ENCODE peak calls at places on chromosome 7, in five cellular contexts. D, Z, C, U and S are unnamed samples.
A peak's percentile ranks its signal among the peaks of the same experiment; 100 is the strongest.

GRCh38 chr7:149180713-149181112 is 14.6 kb upstream of the ZNF282 start:
- DNase-seq in D (no peak), Z (no peak), C (no peak), U (no peak), S (no peak)

GRCh38 chr7:135808206-135808605 is 59.6 kb upstream of the FAM180A start:
- DNase-seq in D (no peak), Z (no peak), C (no peak), U (no peak), S (no peak)

GRCh38 chr7:108001759-108002725 is 919 bp downstream of the LAMB1 start:
- DNase-seq in D (peak; percentile 56), Z (no peak), C (peak; percentile 79), U (peak; percentile 29), S (no peak)

GRCh38 chr7:11193131-11193867 is 219.6 kb downstream of the PHF14 start:
- DNase-seq in D (peak; percentile 81), Z (no peak), C (peak; percentile 72), U (peak; percentile 9), S (no peak)

GRCh38 chr7:5594616-5595544 is 171.2 kb upstream of the TNRC18 start:
- DNase-seq in D (peak; percentile 82), Z (no peak), C (peak; percentile 66), U (peak; percentile 60), S (no peak)

GRCh38 chr7:21962677-21963076 is 17.0 kb upstream of the CDCA7L start:
- DNase-seq in D (no peak), Z (no peak), C (no peak), U (no peak), S (no peak)

GRCh38 chr7:98569606-98570337 is 47.3 kb upstream of the NPTX2 start:
- DNase-seq in D (no peak), Z (no peak), C (no peak), U (no peak), S (no peak)

GRCh38 chr7:158863611-158864506 is 7.5 kb downstream of the DYNC2I1 start:
- DNase-seq in D (peak; percentile 70), Z (peak; percentile 17), C (peak; percentile 81), U (peak; percentile 70), S (peak; percentile 71)

GRCh38 chr7:16315280-16315679 is 106.1 kb downstream of the CRPPA start:
- DNase-seq in D (no peak), Z (no peak), C (no peak), U (peak; percentile 10), S (no peak)

GRCh38 chr7:41481353-41481752 is 221.5 kb downstream of the INHBA start:
- DNase-seq in D (no peak), Z (no peak), C (peak; percentile 51), U (no peak), S (no peak)

GRCh38 chr7:94223375-94224084 is 171.2 kb upstream of the COL1A2 start:
- DNase-seq in D (peak; percentile 82), Z (no peak), C (peak; percentile 67), U (peak; percentile 67), S (no peak)

GRCh38 chr7:104017001-104017400 is 27.5 kb upstream of the RELN start:
- DNase-seq in D (no peak), Z (no peak), C (no peak), U (no peak), S (no peak)

GRCh38 chr7:43530553-43531410 is 52.1 kb upstream of the STK17A start:
- DNase-seq in D (no peak), Z (no peak), C (no peak), U (no peak), S (no peak)

GRCh38 chr7:134514663-134515062 is 12.7 kb upstream of the AKR1B10 start:
- DNase-seq in D (peak; percentile 93), Z (no peak), C (peak; percentile 84), U (peak; percentile 75), S (peak; percentile 78)

GRCh38 chr7:135195968-135196629 is 15.2 kb downstream of the WDR91 start:
- DNase-seq in D (no peak), Z (no peak), C (no peak), U (no peak), S (no peak)

GRCh38 chr7:94374231-94374630 is 20.5 kb upstream of the COL1A2 start:
- DNase-seq in D (peak; percentile 55), Z (no peak), C (peak; percentile 98), U (peak; percentile 22), S (peak; percentile 27)

GRCh38 chr7:131119381-131119780 is 208.3 kb upstream of the MKLN1 start:
- DNase-seq in D (no peak), Z (no peak), C (no peak), U (no peak), S (no peak)

GRCh38 chr7:104106106-104106505 is 101.7 kb downstream of the ORC5 start:
- DNase-seq in D (no peak), Z (no peak), C (peak; percentile 26), U (peak; percentile 3), S (no peak)

GRCh38 chr7:5479133-5479745 is 55.6 kb upstream of the TNRC18 start:
- DNase-seq in D (no peak), Z (no peak), C (no peak), U (no peak), S (no peak)

GRCh38 chr7:27808626-27809025 is 68.7 kb downstream of the TAX1BP1 start:
- DNase-seq in D (no peak), Z (no peak), C (peak; percentile 86), U (peak; percentile 20), S (no peak)

GRCh38 chr7:44391746-44392617 is 66.6 kb upstream of the CAMK2B start:
- DNase-seq in D (no peak), Z (no peak), C (no peak), U (no peak), S (no peak)

GRCh38 chr7:17307969-17308648 is 9.7 kb downstream of the AHR start:
- DNase-seq in D (peak; percentile 29), Z (no peak), C (no peak), U (no peak), S (no peak)

GRCh38 chr7:135536160-135536559 is 21.6 kb upstream of the NUP205 start:
- DNase-seq in D (no peak), Z (no peak), C (peak; percentile 71), U (peak; percentile 77), S (peak; percentile 40)

GRCh38 chr7:43825391-43825808 is 43.9 kb downstream of the MRPS24 start:
- DNase-seq in D (no peak), Z (no peak), C (no peak), U (no peak), S (no peak)

GRCh38 chr7:26293569-26294308 is 2.1 kb downstream of the SNX10 start:
- DNase-seq in D (no peak), Z (no peak), C (no peak), U (no peak), S (no peak)

GRCh38 chr7:132709971-132710567 is 133.8 kb upstream of the PLXNA4 start:
- DNase-seq in D (peak; percentile 74), Z (no peak), C (peak; percentile 68), U (peak; percentile 22), S (peak; percentile 31)

GRCh38 chr7:45455662-45456061 is 118.5 kb upstream of the ADCY1 start:
- DNase-seq in D (no peak), Z (no peak), C (no peak), U (no peak), S (no peak)

GRCh38 chr7:33964417-33965115 is 59.2 kb downstream of the BMPER start:
- DNase-seq in D (no peak), Z (no peak), C (no peak), U (no peak), S (peak; percentile 21)

GRCh38 chr7:25448301-25448700 is 220.0 kb upstream of the NPVF start:
- DNase-seq in D (no peak), Z (no peak), C (no peak), U (no peak), S (no peak)

GRCh38 chr7:103025341-103025740 is 49.3 kb downstream of the FBXL13 start:
- DNase-seq in D (no peak), Z (no peak), C (no peak), U (no peak), S (no peak)

GRCh38 chr7:42194218-42194617 is 42.8 kb downstream of the GLI3 start:
- DNase-seq in D (no peak), Z (no peak), C (no peak), U (no peak), S (no peak)

GRCh38 chr7:10418985-10419384 is 554.7 kb upstream of the PHF14 start:
- DNase-seq in D (no peak), Z (no peak), C (no peak), U (no peak), S (no peak)

GRCh38 chr7:134957005-134957404 is 29.3 kb upstream of the AGBL3 start:
- DNase-seq in D (no peak), Z (no peak), C (no peak), U (no peak), S (no peak)

GRCh38 chr7:137953692-137954470 is 48.0 kb downstream of the CREB3L2 start:
- DNase-seq in D (peak; percentile 74), Z (no peak), C (peak; percentile 84), U (peak; percentile 51), S (peak; percentile 65)

GRCh38 chr7:97982647-97983046 is 7.3 kb downstream of the OCM2 start:
- DNase-seq in D (peak; percentile 41), Z (no peak), C (no peak), U (peak; percentile 5), S (peak; percentile 45)

GRCh38 chr7:20895563-20895962 is 108.9 kb upstream of the SP8 start:
- DNase-seq in D (no peak), Z (peak; percentile 64), C (no peak), U (peak; percentile 91), S (no peak)

GRCh38 chr7:105353752-105354328 is 34.9 kb downstream of the SRPK2 start:
- DNase-seq in D (no peak), Z (no peak), C (peak; percentile 72), U (no peak), S (no peak)
- H3K4me1 ChIP-seq in D (peaks cover 11% of the 10 kb centered on the region), Z (peaks cover 28% of the 10 kb centered on the region), C (peaks cover 37% of the 10 kb centered on the region), U (peaks cover 13% of the 10 kb centered on the region), S (peaks cover 3% of the 10 kb centered on the region)

DNA sequence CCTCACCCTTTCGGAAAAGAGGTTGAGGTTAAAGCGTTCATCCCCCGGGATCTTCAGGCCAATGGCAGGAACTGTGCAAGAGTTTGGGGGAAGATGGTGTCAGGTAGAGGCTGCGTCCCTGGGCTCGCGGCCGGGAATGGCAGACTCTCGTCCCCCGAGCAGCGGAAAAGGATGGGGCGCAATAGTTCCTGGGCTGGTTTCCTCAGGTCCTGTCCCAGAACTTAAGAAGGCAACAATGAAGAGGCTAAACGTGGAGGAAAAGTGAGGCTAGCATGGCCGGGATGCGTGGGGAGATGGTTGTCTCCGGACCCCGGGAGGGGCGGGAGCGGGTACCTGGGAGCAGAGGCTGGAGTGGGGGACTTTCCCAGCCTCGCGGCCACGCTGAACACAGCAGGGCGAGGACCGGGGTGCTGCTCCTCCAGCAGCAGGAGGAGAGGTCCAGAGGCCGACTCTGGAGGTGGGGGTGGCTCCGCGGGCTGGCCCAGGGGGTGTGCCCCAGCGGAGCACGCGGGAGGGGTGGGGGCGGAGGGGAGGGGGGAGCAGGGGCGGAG is 872 bp downstream of the IRF5 start:
- DNase-seq in D (peak; percentile 56), Z (no peak), C (peak; percentile 22), U (peak; percentile 30), S (no peak)
- TF ChIP-seq EZH2 in D (peak; percentile 72), Z (no peak), C (no peak), U (no peak), S (no peak)

DNA sequence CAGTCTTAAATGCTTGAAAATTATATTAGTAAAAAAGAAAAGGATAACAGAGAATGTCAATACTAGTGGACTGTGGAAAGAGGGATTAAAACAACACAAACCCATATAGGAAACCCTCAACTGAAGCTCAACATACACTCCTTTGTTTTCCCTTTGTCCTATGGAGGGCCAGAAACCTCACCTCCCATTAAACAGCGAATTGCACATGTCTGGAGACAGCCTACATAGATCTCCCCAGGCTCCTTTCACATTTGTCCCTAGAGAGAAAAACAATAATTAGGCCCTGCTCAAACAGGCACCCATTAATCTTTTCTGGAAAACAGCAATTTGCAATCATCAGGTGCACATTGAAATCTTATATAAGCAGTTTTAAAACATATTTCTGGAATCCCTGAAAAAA is 87.6 kb upstream of the SEMA3D start:
- DNase-seq in D (peak; percentile 14), Z (no peak), C (no peak), U (no peak), S (no peak)
- H3K4me2 ChIP-seq in D (peak overlapping the region; percentile 73), Z (no peak overlapping the region), C (no peak overlapping the region), U (no peak overlapping the region), S (no peak overlapping the region)

GRCh38 chr7:36161996-36162395 is 8.9 kb downstream of the EEPD1 start:
- DNase-seq in D (no peak), Z (peak; percentile 32), C (no peak), U (peak; percentile 69), S (peak; percentile 100)
- H3K4me1 ChIP-seq in D (peaks cover 15% of the 10 kb centered on the region), Z (peaks cover 23% of the 10 kb centered on the region), C (peaks cover 12% of the 10 kb centered on the region), U (peaks cover 21% of the 10 kb centered on the region), S (peaks cover 61% of the 10 kb centered on the region)